ENCODE peak calls at places on chromosomes 16 and 17, in seven cellular contexts. O is neural progenitor cell, J is GM23248, W is OCI-LY7, G is HCT116, E is hepatocyte, K is SK-N-SH. R is an unnamed sample.

GRCh38 chr16:80841231-80841630 is 36.8 kb upstream of the CDYL2 start:
- DNase-seq in O (no peak), J (no peak), W (no peak), G (no peak), E (no peak), K (no peak), R (no peak)

GRCh38 chr16:31869511-31870201 is 4.0 kb upstream of the ZNF267 start:
- DNase-seq in O (no peak), J (peak; percentile 93), W (peak; percentile 85), G (no peak), E (no peak), K (no peak), R (peak; percentile 17)

GRCh38 chr16:52069866-52070265 is 477.1 kb downstream of the TOX3 start:
- DNase-seq in O (peak; percentile 59), J (peak; percentile 43), W (no peak), G (no peak), E (peak; percentile 71), K (peak; percentile 0), R (peak; percentile 80)

GRCh38 chr16:21277927-21278706 is at the start of gene CRYM:
- DNase-seq in O (peak; percentile 88), J (peak; percentile 68), W (peak; percentile 76), G (no peak), E (peak; percentile 85), K (peak; percentile 93), R (peak; percentile 89)

GRCh38 chr16:50102046-50102756 is 36.4 kb downstream of the HEATR3 start:
- DNase-seq in O (no peak), J (peak; percentile 88), W (no peak), G (no peak), E (no peak), K (no peak), R (no peak)

GRCh38 chr17:57946798-57947358 is 8.3 kb downstream of the CUEDC1 start:
- DNase-seq in O (no peak), J (peak; percentile 82), W (peak; percentile 69), G (no peak), E (peak; percentile 62), K (no peak), R (no peak)

GRCh38 chr17:47739150-47739549 is 6.1 kb downstream of the TBX21 start:
- DNase-seq in O (no peak), J (no peak), W (no peak), G (no peak), E (no peak), K (no peak), R (no peak)

GRCh38 chr16:48197294-48197693 is 41.5 kb upstream of the ABCC12 start:
- DNase-seq in O (no peak), J (no peak), W (no peak), G (no peak), E (no peak), K (no peak), R (no peak)

GRCh38 chr17:64005734-64006167 is 7.6 kb downstream of the PRR29 start:
- DNase-seq in O (no peak), J (peak; percentile 30), W (no peak), G (no peak), E (no peak), K (peak; percentile 76), R (no peak)

GRCh38 chr17:48629411-48629759 is 3.2 kb upstream of the HOXB9 start:
- DNase-seq in O (no peak), J (no peak), W (no peak), G (no peak), E (no peak), K (no peak), R (no peak)

GRCh38 chr17:11969565-11969964 is 27.7 kb downstream of the ZNF18 start:
- DNase-seq in O (no peak), J (no peak), W (no peak), G (no peak), E (no peak), K (no peak), R (no peak)

GRCh38 chr17:42243493-42243982 is 32.7 kb downstream of the STAT5B start:
- DNase-seq in O (no peak), J (no peak), W (no peak), G (no peak), E (no peak), K (no peak), R (no peak)

GRCh38 chr17:2150871-2151270 is 96.0 kb downstream of the HIC1 start:
- DNase-seq in O (no peak), J (no peak), W (no peak), G (no peak), E (no peak), K (no peak), R (no peak)

GRCh38 chr16:87160752-87161337 is 156.3 kb downstream of the C16orf95 start:
- DNase-seq in O (no peak), J (no peak), W (no peak), G (no peak), E (no peak), K (no peak), R (no peak)

GRCh38 chr16:80231888-80232287 is 308.9 kb upstream of the DYNLRB2 start:
- DNase-seq in O (no peak), J (peak; percentile 92), W (peak; percentile 7), G (no peak), E (no peak), K (no peak), R (no peak)

GRCh38 chr17:57421393-57421717 is 165.0 kb downstream of the MSI2 start:
- DNase-seq in O (no peak), J (no peak), W (no peak), G (no peak), E (no peak), K (no peak), R (no peak)

GRCh38 chr17:12277827-12278226 is 257.1 kb downstream of the MAP2K4 start:
- DNase-seq in O (no peak), J (no peak), W (no peak), G (no peak), E (no peak), K (no peak), R (no peak)

GRCh38 chr16:19883296-19883951 is 1.2 kb downstream of the GPRC5B start:
- DNase-seq in O (peak; percentile 80), J (peak; percentile 16), W (no peak), G (no peak), E (peak; percentile 56), K (peak; percentile 60), R (peak; percentile 87)

GRCh38 chr17:51015145-51015558 is 105.5 kb downstream of the SPAG9 start:
- DNase-seq in O (no peak), J (peak; percentile 38), W (no peak), G (no peak), E (peak; percentile 21), K (no peak), R (no peak)

GRCh38 chr17:71666047-71666446 is 454.8 kb upstream of the SOX9 start:
- DNase-seq in O (no peak), J (no peak), W (no peak), G (no peak), E (no peak), K (no peak), R (no peak)
- TF ChIP-seq EZH2phosphoT487 in O (no peak), J (no peak), W (no peak), G (no peak), E (no peak), K (no peak), R (no peak)

GRCh38 chr17:28941251-28941650 is 10.1 kb downstream of the PHF12 start:
- DNase-seq in O (no peak), J (no peak), W (no peak), G (no peak), E (no peak), K (no peak), R (no peak)
- H4K20me1 ChIP-seq in O (peaks cover 99% of the 10 kb centered on the region), J (peaks cover 17% of the 10 kb centered on the region), W (peaks cover 19% of the 10 kb centered on the region), G (peaks cover 6% of the 10 kb centered on the region), E (peaks cover 98% of the 10 kb centered on the region), K (peaks cover 76% of the 10 kb centered on the region), R (peaks cover 84% of the 10 kb centered on the region)

GRCh38 chr16:89116341-89117238 is 22.9 kb downstream of the ACSF3 start:
- DNase-seq in O (no peak), J (no peak), W (no peak), G (no peak), E (no peak), K (no peak), R (no peak)

GRCh38 chr16:89117239-89117974 is 23.8 kb downstream of the ACSF3 start:
- DNase-seq in O (no peak), J (no peak), W (no peak), G (no peak), E (no peak), K (no peak), R (no peak)

GRCh38 chr16:89114159-89114981 is 20.7 kb downstream of the ACSF3 start:
- DNase-seq in O (peak; percentile 76), J (no peak), W (peak; percentile 40), G (no peak), E (no peak), K (no peak), R (peak; percentile 56)

GRCh38 chr16:89113661-89114060 is 20.0 kb downstream of the ACSF3 start:
- DNase-seq in O (no peak), J (no peak), W (peak; percentile 74), G (no peak), E (no peak), K (no peak), R (no peak)

DNA sequence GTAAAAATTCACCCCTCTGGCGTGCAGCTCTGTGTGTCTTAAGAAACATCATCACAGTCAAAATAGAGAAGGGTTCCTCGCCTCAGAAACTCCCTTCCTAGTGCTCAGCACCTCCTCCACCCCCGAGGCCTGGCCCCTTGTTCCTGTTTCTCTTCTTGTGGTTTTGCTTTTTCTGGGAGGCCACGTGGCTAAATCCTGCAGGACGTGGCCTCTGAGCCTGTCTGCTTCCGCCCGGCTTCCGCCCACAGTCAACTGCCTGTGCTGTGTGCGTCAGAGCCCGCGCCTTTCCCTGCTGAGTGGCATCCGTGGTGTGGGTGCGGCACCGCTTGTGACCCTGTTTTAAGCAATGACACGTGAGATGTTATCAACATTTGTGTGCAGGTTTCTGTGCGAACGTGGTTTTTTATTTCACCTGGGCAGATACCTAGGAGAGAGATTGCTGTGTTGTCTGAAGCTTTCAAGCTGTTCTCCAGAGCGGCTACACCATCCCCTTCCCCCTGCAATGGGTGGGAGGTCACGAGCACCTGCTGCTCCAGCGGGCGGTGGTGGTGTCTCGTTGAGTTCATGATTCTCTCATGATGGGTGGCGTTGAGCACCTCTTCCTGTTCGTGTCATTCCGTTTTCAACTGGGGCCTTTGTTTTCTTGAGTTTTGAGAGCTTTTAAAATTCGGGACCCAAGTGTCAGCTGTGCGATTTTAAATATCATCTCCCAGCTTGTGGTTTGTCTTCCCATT is 21.7 kb downstream of the ACSF3 start:
- DNase-seq in O (no peak), J (no peak), W (peak; percentile 91), G (no peak), E (no peak), K (no peak), R (no peak)
- TF ChIP-seq EZH2phosphoT487 in O (no peak), J (no peak), W (no peak), G (no peak), E (no peak), K (no peak), R (no peak)

GRCh38 chr16:11986521-11987057 is 10.1 kb downstream of the SNX29 start:
- DNase-seq in O (no peak), J (no peak), W (no peak), G (no peak), E (no peak), K (no peak), R (no peak)

GRCh38 chr16:11989238-11990160 is 13.0 kb downstream of the SNX29 start:
- DNase-seq in O (peak; percentile 33), J (no peak), W (no peak), G (no peak), E (no peak), K (no peak), R (no peak)

GRCh38 chr16:11980167-11980844 is 3.8 kb downstream of the SNX29 start:
- DNase-seq in O (no peak), J (no peak), W (no peak), G (no peak), E (no peak), K (no peak), R (no peak)

GRCh38 chr16:11988258-11988978 is 11.9 kb downstream of the SNX29 start:
- DNase-seq in O (no peak), J (no peak), W (no peak), G (no peak), E (no peak), K (no peak), R (no peak)

GRCh38 chr16:11985250-11985649 is 8.7 kb downstream of the SNX29 start:
- DNase-seq in O (no peak), J (peak; percentile 41), W (no peak), G (no peak), E (no peak), K (no peak), R (no peak)
- H4K20me1 ChIP-seq in O (no peaks in the 10 kb centered on the region), J (no peaks in the 10 kb centered on the region), W (no peaks in the 10 kb centered on the region), G (no peaks in the 10 kb centered on the region), E (no peaks in the 10 kb centered on the region), K (no peaks in the 10 kb centered on the region), R (no peaks in the 10 kb centered on the region)